ENCODE peak calls at places on chromosomes 6 and 20, in nine cellular contexts. S is nephron progenitor cell, P is mucosa of descending colon, V is iris pigment epithelial cell, Y is neural crest cell, O is ELR, B is HS-5, G is sigmoid colon, C is EH. I is an unnamed sample.

GRCh38 chr6:154996841-154997311 is 1.8 kb downstream of the TIAM2 start:
- DNase-seq in V (peak; percentile 15), O (no peak), C (no peak), P (no peak), S (no peak), B (no peak), Y (no peak), G (no peak), I (no peak)

GRCh38 chr6:127103482-127103881 is 15.0 kb upstream of the RSPO3 start:
- DNase-seq in V (no peak), S (no peak), O (peak; percentile 35), B (no peak), C (peak; percentile 19), Y (no peak), G (no peak), P (no peak), I (no peak)

GRCh38 chr20:38358500-38358998 is 12.3 kb downstream of the LBP start:
- DNase-seq in V (no peak), G (no peak), P (no peak), Y (no peak), S (no peak), O (no peak), B (no peak), C (no peak), I (no peak)

GRCh38 chr20:31927758-31928157 is 24.1 kb downstream of the PDRG1 start:
- DNase-seq in Y (no peak), P (no peak), B (no peak), C (no peak), G (no peak), S (no peak), O (no peak), V (no peak), I (no peak)

GRCh38 chr20:11182715-11183114 is 508.9 kb upstream of the JAG1 start:
- DNase-seq in V (peak; percentile 49), S (no peak), C (no peak), B (no peak), Y (no peak), G (no peak), O (no peak), P (no peak), I (no peak)

GRCh38 chr6:30163090-30163917 is at the start of gene TRIM15:
- DNase-seq in S (no peak), P (peak; percentile 94), B (no peak), V (no peak), G (no peak), Y (no peak), O (no peak), C (no peak), I (no peak)

GRCh38 chr6:97497713-97498331 is 214.8 kb upstream of the MMS22L start:
- DNase-seq in Y (peak; percentile 63), B (peak; percentile 40), G (no peak), P (peak; percentile 40), S (peak; percentile 69), O (peak; percentile 74), C (peak; percentile 73), V (peak; percentile 72), I (no peak)

GRCh38 chr6:45991189-45991588 is 24.5 kb downstream of the CLIC5 start:
- DNase-seq in Y (no peak), V (no peak), G (no peak), S (no peak), B (no peak), C (no peak), O (no peak), P (no peak), I (no peak)

GRCh38 chr6:136846046-136846445 is 23.7 kb downstream of the PEX7 start:
- DNase-seq in O (peak; percentile 72), C (peak; percentile 57), Y (peak; percentile 6), P (no peak), V (peak; percentile 74), B (no peak), G (no peak), S (peak; percentile 36), I (no peak)

GRCh38 chr6:13695217-13695616 is 16.4 kb downstream of the RANBP9 start:
- DNase-seq in O (no peak), S (no peak), C (peak; percentile 68), P (no peak), B (no peak), Y (no peak), G (no peak), V (no peak), I (no peak)

GRCh38 chr6:164133095-164133494 is 718.6 kb downstream of the QKI start:
- DNase-seq in P (no peak), Y (no peak), B (no peak), S (no peak), G (no peak), V (peak; percentile 32), O (no peak), C (no peak), I (no peak)

GRCh38 chr6:124676033-124676432 is 286.2 kb upstream of the RNF217 start:
- DNase-seq in G (no peak), C (peak; percentile 42), V (peak; percentile 94), O (peak; percentile 16), B (peak; percentile 77), Y (no peak), S (no peak), P (no peak), I (no peak)

GRCh38 chr6:160733045-160733646 is 31.1 kb downstream of the PLG start:
- DNase-seq in O (peak; percentile 48), C (peak; percentile 9), Y (peak; percentile 49), B (no peak), S (peak; percentile 53), V (peak; percentile 25), G (no peak), P (no peak), I (no peak)

GRCh38 chr6:102389994-102390393 is 996.5 kb downstream of the GRIK2 start:
- DNase-seq in G (peak; percentile 57), B (no peak), Y (no peak), O (no peak), C (no peak), S (no peak), V (no peak), P (no peak), I (no peak)

GRCh38 chr6:2165216-2165725 is 80.1 kb downstream of the GMDS start:
- DNase-seq in Y (no peak), C (no peak), S (no peak), G (no peak), O (no peak), B (no peak), P (no peak), V (no peak), I (no peak)

GRCh38 chr6:160996316-160996715 is 4.7 kb downstream of the MAP3K4 start:
- DNase-seq in Y (no peak), S (no peak), P (no peak), G (no peak), C (no peak), B (no peak), V (peak; percentile 39), O (peak; percentile 58), I (no peak)

GRCh38 chr6:163526356-163526755 is 111.8 kb downstream of the QKI start:
- DNase-seq in O (no peak), V (no peak), C (no peak), B (no peak), P (no peak), S (no peak), G (no peak), Y (no peak), I (no peak)

GRCh38 chr20:18839507-18840247 is 26.1 kb downstream of the SCP2D1 start:
- DNase-seq in G (no peak), C (no peak), Y (no peak), O (no peak), P (no peak), S (no peak), B (no peak), V (no peak), I (no peak)

GRCh38 chr6:16669227-16669626 is 92.0 kb downstream of the ATXN1 start:
- DNase-seq in P (no peak), V (peak; percentile 89), G (no peak), O (peak; percentile 77), B (no peak), Y (no peak), C (peak; percentile 46), S (no peak), I (no peak)

GRCh38 chr6:35041086-35041855 is 99.9 kb downstream of the TCP11 start:
- DNase-seq in S (no peak), G (peak; percentile 44), C (no peak), O (no peak), V (no peak), B (no peak), Y (no peak), P (no peak), I (no peak)

GRCh38 chr6:33903579-33903978 is 99.8 kb upstream of the MLN start:
- DNase-seq in G (no peak), C (no peak), O (no peak), S (no peak), Y (no peak), B (no peak), V (no peak), P (no peak), I (no peak)

GRCh38 chr6:111952326-111952725 is 79.1 kb upstream of the FYN start:
- DNase-seq in O (no peak), C (no peak), G (no peak), S (peak; percentile 35), V (no peak), Y (no peak), B (no peak), P (no peak), I (no peak)

GRCh38 chr6:12312736-12313135 is 22.6 kb downstream of the EDN1 start:
- DNase-seq in Y (no peak), B (no peak), S (no peak), C (peak; percentile 93), G (no peak), V (no peak), P (no peak), O (no peak), I (no peak)

GRCh38 chr6:7129784-7130569 is 22.2 kb downstream of the RREB1 start:
- DNase-seq in G (peak; percentile 74), Y (no peak), S (no peak), B (no peak), V (peak; percentile 46), O (peak; percentile 69), C (peak; percentile 39), P (no peak), I (no peak)

GRCh38 chr6:132482595-132482994 is 30.3 kb downstream of the STX7 start:
- DNase-seq in C (no peak), G (no peak), Y (no peak), S (no peak), O (no peak), B (no peak), P (no peak), V (no peak), I (no peak)

GRCh38 chr6:21227486-21227885 is 366.1 kb upstream of the SOX4 start:
- DNase-seq in Y (no peak), V (peak; percentile 69), P (no peak), B (peak; percentile 54), S (no peak), C (peak; percentile 27), G (no peak), O (peak; percentile 86), I (no peak)

GRCh38 chr6:166104107-166104506 is 63.5 kb downstream of the TBXT start:
- DNase-seq in G (no peak), O (no peak), C (no peak), V (peak; percentile 16), B (no peak), Y (no peak), S (no peak), P (no peak), I (no peak)

GRCh38 chr6:111759836-111760785 is 113.1 kb downstream of the FYN start:
- DNase-seq in Y (no peak), C (peak; percentile 50), G (peak; percentile 76), O (no peak), B (no peak), P (no peak), V (peak; percentile 93), S (no peak), I (no peak)

GRCh38 chr6:26223677-26224546 is 136.7 kb downstream of the HFE start:
- DNase-seq in O (peak; percentile 97), G (peak; percentile 89), V (peak; percentile 97), B (no peak), C (peak; percentile 96), S (peak; percentile 66), P (peak; percentile 72), Y (peak; percentile 57), I (no peak)

GRCh38 chr6:117795234-117795633 is 111.8 kb upstream of the SLC35F1 start:
- DNase-seq in G (no peak), V (no peak), B (no peak), C (no peak), Y (no peak), P (no peak), O (no peak), S (no peak), I (no peak)

GRCh38 chr6:158222066-158222465 is 53.9 kb downstream of the GTF2H5 start:
- DNase-seq in V (no peak), C (no peak), O (no peak), P (no peak), B (no peak), Y (no peak), S (no peak), G (no peak), I (no peak)

I was measured in SIG-M5.